ENCODE peak calls at places on chromosomes 6 and 20, in four cellular contexts. V, S, K and D are unnamed samples.

GRCh38 chr6:87078983-87079616 is 15.8 kb downstream of the CGA start:
- DNase-seq in S (peak), K (peak), V (peak), D (peak)

GRCh38 chr20:50693001-50693400 is 1.7 kb upstream of the RIPOR3 start:
- DNase-seq in K (no peak), S (no peak), V (no peak), D (no peak)

GRCh38 chr6:134253681-134254080 is 64.2 kb downstream of the SGK1 start:
- DNase-seq in S (peak), K (no peak), V (no peak), D (peak)

GRCh38 chr20:21323640-21324039 is 20.5 kb downstream of the XRN2 start:
- DNase-seq in V (no peak), S (no peak), K (peak), D (no peak)

GRCh38 chr20:31811198-31811597 is 8.0 kb upstream of the MYLK2 start:
- DNase-seq in V (no peak), S (no peak), K (no peak), D (no peak)

GRCh38 chr20:38007526-38007925 is 25.7 kb downstream of the TTI1 start:
- DNase-seq in V (no peak), K (no peak), S (peak), D (no peak)

GRCh38 chr6:119174879-119175817 is 96.7 kb upstream of the FAM184A start:
- DNase-seq in V (no peak), S (no peak), K (no peak), D (no peak)

GRCh38 chr6:39466664-39467063 is 144.2 kb upstream of the KCNK16 start:
- DNase-seq in V (no peak), S (no peak), K (no peak), D (no peak)

GRCh38 chr6:34242252-34243130 is 5.8 kb downstream of the HMGA1 start:
- DNase-seq in V (no peak), S (no peak), K (peak), D (no peak)

GRCh38 chr6:25942561-25943147 is 12.2 kb upstream of the SLC17A2 start:
- DNase-seq in S (peak), K (no peak), V (no peak), D (peak)

GRCh38 chr6:106102034-106102433 is 15.9 kb downstream of the PRDM1 start:
- DNase-seq in S (no peak), K (no peak), V (no peak), D (no peak)

GRCh38 chr6:85418059-85418458 is 31.8 kb upstream of the NT5E start:
- DNase-seq in S (no peak), K (no peak), V (no peak), D (no peak)

GRCh38 chr6:37691904-37692806 is 5.5 kb downstream of the MDGA1 start:
- DNase-seq in S (peak), K (peak), V (peak), D (peak)

GRCh38 chr20:878511-879307 is 37.4 kb downstream of the ANGPT4 start:
- DNase-seq in K (peak), S (no peak), V (peak), D (no peak)

GRCh38 chr6:159693894-159694545 is 979 bp upstream of the SOD2 start:
- DNase-seq in V (no peak), K (peak), S (no peak), D (peak)

GRCh38 chr6:164967102-164967501 is 342.3 kb downstream of the C6orf118 start:
- DNase-seq in V (peak), K (no peak), S (no peak), D (no peak)

GRCh38 chr20:44475694-44476560 is at the start of gene TTPAL:
- DNase-seq in S (peak), K (peak), V (peak), D (peak)

GRCh38 chr6:136429264-136429663 is 121.0 kb downstream of the MAP7 start:
- DNase-seq in K (no peak), S (peak), V (no peak), D (no peak)

GRCh38 chr6:123551939-123552707 is 84.6 kb downstream of the TRDN start:
- DNase-seq in K (no peak), V (no peak), S (no peak), D (no peak)

GRCh38 chr6:121216928-121217327 is 117.4 kb downstream of the TBC1D32 start:
- DNase-seq in V (no peak), S (no peak), K (no peak), D (no peak)

GRCh38 chr20:14963262-14963663 is 625.9 kb upstream of the FLRT3 start:
- DNase-seq in V (no peak), K (no peak), S (no peak), D (peak)

GRCh38 chr20:7399114-7399513 is 541.1 kb downstream of the HAO1 start:
- DNase-seq in S (no peak), K (no peak), V (no peak), D (no peak)

GRCh38 chr6:1542335-1542734 is 67.4 kb upstream of the FOXC1 start:
- DNase-seq in K (no peak), S (no peak), V (no peak), D (no peak)

GRCh38 chr6:108844135-108844534 is 4.1 kb upstream of the ARMC2 start:
- DNase-seq in V (no peak), K (no peak), S (no peak), D (no peak)

GRCh38 chr6:154878866-154879491 is 116.1 kb upstream of the TIAM2 start:
- DNase-seq in V (no peak), S (no peak), K (no peak), D (no peak)

GRCh38 chr20:40433341-40433861 is 255.6 kb downstream of the MAFB start:
- DNase-seq in V (no peak), S (no peak), K (no peak), D (no peak)

DNA sequence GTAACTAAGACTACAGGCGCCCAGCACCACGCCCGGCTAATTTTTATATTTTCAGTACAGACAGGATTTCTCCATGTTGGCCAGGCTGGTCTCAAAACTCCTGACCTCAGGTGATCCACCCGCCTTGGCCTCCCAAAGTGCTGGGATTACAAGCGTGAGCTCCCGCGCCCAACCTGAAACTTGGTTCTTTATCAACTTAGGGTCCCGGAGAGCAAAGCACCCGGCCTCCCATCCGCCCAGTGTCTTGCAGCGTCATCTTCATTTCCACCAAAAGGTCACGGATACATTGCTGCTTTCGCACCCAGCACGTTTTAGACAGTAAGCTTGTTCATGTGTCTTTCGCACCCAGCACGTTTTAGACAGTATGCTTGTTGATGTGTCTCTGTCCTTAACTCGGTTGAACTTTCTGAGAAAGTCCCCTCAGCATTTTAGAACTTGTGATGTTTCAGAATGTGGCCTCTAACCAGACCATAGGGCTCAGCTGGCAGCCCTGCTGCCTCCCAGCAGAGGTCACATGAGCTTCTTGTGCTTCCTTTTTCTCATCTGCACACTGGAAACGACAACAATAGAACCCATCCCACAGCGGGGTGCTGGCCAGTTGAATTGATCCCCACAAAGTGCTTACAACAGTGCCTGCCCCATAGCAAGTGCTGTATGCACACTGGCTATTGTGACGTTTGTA is 48.8 kb downstream of the PRR18 start:
- DNase-seq in K (no peak), V (no peak), S (no peak), D (no peak)
- TF ChIP-seq FOXJ3 in K (no peak), V (no peak), S (no peak), D (no peak)

GRCh38 chr6:143443096-143443495 is 7.4 kb downstream of the ADAT2 start:
- DNase-seq in V (no peak), S (no peak), K (no peak), D (no peak)

GRCh38 chr6:143441010-143441409 is 9.5 kb downstream of the ADAT2 start:
- DNase-seq in S (no peak), V (no peak), K (no peak), D (no peak)

GRCh38 chr6:143441680-143442359 is 8.7 kb downstream of the ADAT2 start:
- DNase-seq in K (no peak), S (no peak), V (no peak), D (no peak)
- TF ChIP-seq FOXJ3 in K (no peak), S (no peak), V (no peak), D (no peak)

GRCh38 chr6:90216081-90216977 is 80.3 kb downstream of the BACH2 start:
- DNase-seq in V (peak), K (no peak), S (no peak), D (peak)
- TF ChIP-seq FOXJ3 in V (no peak), K (no peak), S (no peak), D (no peak)

DNA sequence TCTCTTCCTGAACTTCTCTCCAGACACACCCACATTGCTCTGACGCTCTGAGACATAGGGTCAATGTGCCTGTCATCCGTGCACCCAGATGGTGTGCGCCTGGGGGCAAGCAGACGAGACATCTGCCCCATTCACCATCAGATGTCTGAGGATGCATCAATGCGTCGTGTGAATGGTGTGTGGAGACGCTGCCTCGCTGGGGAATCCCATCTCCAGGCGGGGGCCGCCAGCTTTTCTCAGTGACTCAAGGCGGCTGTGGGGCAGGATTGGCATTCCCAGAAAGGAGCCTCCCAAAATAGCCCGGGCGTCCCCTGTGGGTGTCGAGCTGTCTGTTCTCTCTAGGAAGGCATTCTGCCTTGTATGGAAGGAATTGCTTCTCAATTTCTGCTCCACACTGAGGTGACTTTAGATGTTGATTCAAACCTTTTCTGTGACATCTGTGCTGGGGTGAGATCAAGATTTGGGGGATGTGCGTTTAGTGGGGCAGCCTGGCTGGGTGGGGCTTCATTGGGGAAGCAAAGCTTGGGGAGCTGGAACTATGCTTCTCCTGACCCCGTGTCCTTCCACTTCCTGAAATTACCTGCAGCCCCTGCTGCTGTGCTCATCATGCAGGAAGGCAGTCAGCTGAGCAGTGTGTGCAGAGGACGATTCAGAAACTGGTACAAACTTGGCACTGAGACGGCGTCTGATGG is 103.9 kb downstream of the SYCP2 start:
- DNase-seq in S (no peak), V (no peak), K (no peak), D (no peak)
- TF ChIP-seq FOXJ3 in S (no peak), V (no peak), K (no peak), D (no peak)

DNA sequence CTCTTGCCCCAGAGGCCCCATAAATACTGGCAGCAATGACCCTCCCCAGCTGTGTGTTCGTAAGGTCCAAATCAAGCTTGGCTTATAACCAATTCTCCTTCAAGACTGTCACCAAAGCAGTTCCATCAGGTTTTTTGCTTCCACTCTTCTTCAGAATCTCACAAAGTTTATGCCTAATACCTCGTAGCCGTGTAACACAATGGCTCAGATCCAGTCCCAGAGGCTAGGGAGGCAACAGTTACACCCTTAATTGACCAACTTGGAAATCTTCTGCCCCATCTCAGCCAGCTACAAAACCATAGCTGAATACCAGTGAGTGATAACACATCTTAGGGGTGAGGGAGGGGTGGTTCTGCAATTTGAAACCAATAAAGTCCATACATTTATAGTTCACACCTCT is 120.5 kb downstream of the HIVEP2 start:
- DNase-seq in K (no peak), V (no peak), S (no peak), D (no peak)
- TF ChIP-seq FOXJ3 in K (no peak), V (no peak), S (no peak), D (no peak)

DNA sequence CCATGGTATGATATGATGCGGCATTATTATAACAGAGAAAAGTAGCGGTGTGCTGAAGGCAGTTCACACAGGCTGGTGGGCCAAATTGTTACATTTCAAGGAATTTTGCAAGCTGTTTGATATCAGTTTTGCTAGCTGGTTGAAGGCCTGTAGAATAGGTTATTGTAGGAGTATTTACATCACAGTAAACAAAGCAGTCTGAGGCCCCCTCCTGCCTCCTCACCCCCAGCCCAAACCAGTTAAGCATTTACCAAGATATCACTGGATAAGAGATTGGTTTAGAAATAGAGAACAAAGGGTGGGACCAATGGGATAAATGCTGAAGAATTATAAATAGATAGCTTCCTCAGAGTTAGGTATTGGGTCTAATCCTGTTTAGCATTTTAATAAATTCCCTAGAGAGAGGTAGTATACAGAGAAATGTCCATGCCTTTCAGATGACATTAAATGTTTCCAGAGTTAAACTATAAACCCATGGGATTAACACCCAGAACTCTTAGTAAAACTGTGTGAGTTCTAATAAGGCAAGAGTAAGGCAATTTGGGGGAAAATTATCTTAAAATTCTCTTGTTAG is 2.4 kb upstream of the PHACTR2 start:
- DNase-seq in K (no peak), S (no peak), V (no peak), D (peak)
- TF ChIP-seq FOXJ3 in K (no peak), S (no peak), V (no peak), D (no peak)